ENCODE peak calls at places on chromosomes 7 and 10, in six cellular contexts. H is GM04504; K is activated T-helper 9 cell treated with anti-CD3 and anti-CD28 coated beads, Interleukin-2, amount 50 U/mL, for 16 hours; Q is GM12891; W is hepatocyte; R is DMS153. Z is an unnamed sample.
A peak's percentile ranks its signal among the peaks of the same experiment; 100 is the strongest.

GRCh38 chr10:51063659-51064535 is 10.4 kb upstream of the PRKG1 start:
- DNase-seq in H (no peak), K (no peak), Q (no peak), W (peak; percentile 47), R (no peak), Z (no peak)

GRCh38 chr10:73136627-73137026 is 26.4 kb downstream of the NUDT13 start:
- DNase-seq in H (no peak), K (no peak), Q (no peak), W (peak; percentile 41), R (no peak), Z (no peak)

GRCh38 chr10:95504187-95504800 is 56.9 kb downstream of the SORBS1 start:
- DNase-seq in H (no peak), K (no peak), Q (no peak), W (no peak), R (no peak), Z (no peak)

GRCh38 chr10:8326702-8327423 is 272.4 kb downstream of the GATA3 start:
- DNase-seq in H (no peak), K (no peak), Q (no peak), W (no peak), R (no peak), Z (no peak)

GRCh38 chr10:67242531-67242930 is 316.7 kb downstream of the LRRTM3 start:
- DNase-seq in H (no peak), K (no peak), Q (no peak), W (no peak), R (no peak), Z (no peak)

GRCh38 chr7:29609162-29610030 is 45.8 kb downstream of the PRR15 start:
- DNase-seq in H (no peak), K (no peak), Q (no peak), W (peak; percentile 61), R (peak; percentile 85), Z (no peak)

GRCh38 chr7:74292757-74293576 is 3.8 kb downstream of the CLIP2 start:
- DNase-seq in H (no peak), K (no peak), Q (no peak), W (peak; percentile 86), R (no peak), Z (no peak)

GRCh38 chr7:137992738-137993394 is 9.0 kb downstream of the CREB3L2 start:
- DNase-seq in H (peak; percentile 97), K (no peak), Q (no peak), W (peak; percentile 83), R (no peak), Z (no peak)

GRCh38 chr7:112080441-112080840 is 125.8 kb downstream of the DOCK4 start:
- DNase-seq in H (peak; percentile 51), K (no peak), Q (no peak), W (no peak), R (no peak), Z (no peak)

GRCh38 chr7:113289140-113289740 is 170.9 kb upstream of the SMIM30 start:
- DNase-seq in H (peak; percentile 17), K (no peak), Q (peak; percentile 11), W (peak; percentile 39), R (peak; percentile 7), Z (no peak)

GRCh38 chr10:129120441-129120840 is 346.6 kb upstream of the MGMT start:
- DNase-seq in H (no peak), K (no peak), Q (no peak), W (no peak), R (no peak), Z (no peak)

GRCh38 chr10:93813507-93814465 is 56.0 kb downstream of the LGI1 start:
- DNase-seq in H (no peak), K (peak; percentile 2), Q (no peak), W (peak; percentile 55), R (peak; percentile 17), Z (peak; percentile 19)

GRCh38 chr7:82605247-82605864 is 161.8 kb upstream of the CACNA2D1 start:
- DNase-seq in H (peak; percentile 10), K (no peak), Q (peak; percentile 2), W (peak; percentile 60), R (peak; percentile 11), Z (no peak)

GRCh38 chr7:99639267-99639666 is 22.5 kb downstream of the ZSCAN25 start:
- DNase-seq in H (no peak), K (no peak), Q (no peak), W (no peak), R (no peak), Z (no peak)

GRCh38 chr10:74164641-74165529 is 13.9 kb downstream of the ADK start:
- DNase-seq in H (no peak), K (no peak), Q (no peak), W (peak; percentile 19), R (no peak), Z (no peak)

GRCh38 chr7:128080169-128080568 is 48.9 kb upstream of the LRRC4 start:
- DNase-seq in H (no peak), K (no peak), Q (no peak), W (no peak), R (no peak), Z (no peak)

GRCh38 chr10:97399843-97400545 is 1.1 kb downstream of the RRP12 start:
- DNase-seq in H (peak; percentile 51), K (no peak), Q (no peak), W (peak; percentile 78), R (no peak), Z (no peak)

GRCh38 chr7:147775564-147775963 is 815.0 kb upstream of the C7orf33 start:
- DNase-seq in H (no peak), K (no peak), Q (no peak), W (no peak), R (peak; percentile 97), Z (no peak)

GRCh38 chr7:42350801-42351200 is 113.8 kb upstream of the GLI3 start:
- DNase-seq in H (peak; percentile 0), K (no peak), Q (no peak), W (no peak), R (no peak), Z (no peak)

GRCh38 chr10:35563266-35563891 is 41.8 kb upstream of the GJD4 start:
- DNase-seq in H (no peak), K (peak; percentile 9), Q (peak; percentile 40), W (peak; percentile 71), R (peak; percentile 6), Z (peak; percentile 17)

GRCh38 chr10:3471927-3472704 is 299.5 kb upstream of the PITRM1 start:
- DNase-seq in H (no peak), K (no peak), Q (no peak), W (no peak), R (no peak), Z (no peak)

GRCh38 chr10:70920519-70920918 is 32.2 kb upstream of the PCBD1 start:
- DNase-seq in H (no peak), K (no peak), Q (no peak), W (no peak), R (peak; percentile 72), Z (no peak)

GRCh38 chr7:44678096-44678467 is 70.6 kb upstream of the ZMIZ2 start:
- DNase-seq in H (no peak), K (no peak), Q (no peak), W (no peak), R (no peak), Z (no peak)

GRCh38 chr10:104580774-104581675 is 60.1 kb upstream of the SORCS3 start:
- DNase-seq in H (peak; percentile 20), K (peak; percentile 34), Q (peak; percentile 39), W (peak; percentile 88), R (peak; percentile 8), Z (peak; percentile 35)

GRCh38 chr7:73387908-73388414 is 45.6 kb upstream of the FZD9 start:
- DNase-seq in H (no peak), K (no peak), Q (no peak), W (no peak), R (no peak), Z (no peak)

GRCh38 chr10:35912615-35913170 is 270.6 kb upstream of the FZD8 start:
- DNase-seq in H (peak; percentile 61), K (no peak), Q (no peak), W (peak; percentile 39), R (no peak), Z (no peak)

GRCh38 chr7:45120-46090 is 147.0 kb upstream of the FAM20C start:
- DNase-seq in H (no peak), K (no peak), Q (no peak), W (no peak), R (no peak), Z (no peak)

GRCh38 chr10:103394180-103394579 is 2.1 kb downstream of the ATP5MK start:
- DNase-seq in H (no peak), K (no peak), Q (no peak), W (no peak), R (no peak), Z (no peak)